ENCODE peak calls at places on chromosomes 4 and X, in four cellular contexts. Q is transverse colon, B is left ventricle myocardium inferior, Z is neural progenitor cell. E is an unnamed sample.

GRCh38 chrX:95539041-95539440 is 1145.6 kb upstream of the DIAPH2 start:
- DNase-seq in Q (no peak), B (no peak), Z (peak), E (no peak)

GRCh38 chr4:150217804-150218203 is 139.6 kb downstream of the DCLK2 start:
- DNase-seq in Q (no peak), B (no peak), Z (no peak), E (no peak)

GRCh38 chr4:48653217-48654014 is 126.7 kb downstream of the FRYL start:
- DNase-seq in Q (peak), B (peak), Z (peak), E (no peak)

GRCh38 chr4:13384055-13384454 is 100.1 kb downstream of the RAB28 start:
- DNase-seq in Q (no peak), B (no peak), Z (no peak), E (no peak)

GRCh38 chr4:159881158-159881557 is 778.3 kb downstream of the RAPGEF2 start:
- DNase-seq in Q (no peak), B (no peak), Z (no peak), E (no peak)

GRCh38 chr4:174749091-174749490 is 80.0 kb downstream of the GLRA3 start:
- DNase-seq in Q (no peak), B (no peak), Z (no peak), E (no peak)

GRCh38 chrX:10622197-10622596 is 1.8 kb upstream of the MID1 start:
- DNase-seq in Q (no peak), B (no peak), Z (no peak), E (no peak)

GRCh38 chr4:70958681-70959080 is 34.8 kb upstream of the DCK start:
- DNase-seq in Q (no peak), B (no peak), Z (no peak), E (no peak)

GRCh38 chrX:16573781-16574180 is 76.2 kb upstream of the S100G start:
- DNase-seq in Q (no peak), B (no peak), Z (no peak), E (no peak)

GRCh38 chrX:119226431-119226830 is 9.7 kb upstream of the PGRMC1 start:
- DNase-seq in Q (no peak), B (no peak), Z (no peak), E (no peak)

GRCh38 chr4:2135083-2135482 is 76.0 kb downstream of the NAT8L start:
- DNase-seq in Q (peak), B (no peak), Z (no peak), E (no peak)

GRCh38 chr4:34720563-34720962 is 1523.8 kb downstream of the ARAP2 start:
- DNase-seq in Q (no peak), B (no peak), Z (peak), E (no peak)

GRCh38 chr4:165364452-165365080 is 14.2 kb upstream of the CPE start:
- DNase-seq in Q (peak), B (no peak), Z (no peak), E (no peak)

GRCh38 chr4:64000241-64000640 is 409.0 kb downstream of the TECRL start:
- DNase-seq in Q (no peak), B (no peak), Z (no peak), E (no peak)

GRCh38 chr4:86549163-86549788 is 44.8 kb upstream of the PTPN13 start:
- DNase-seq in Q (no peak), B (no peak), Z (no peak), E (no peak)

GRCh38 chrX:3567681-3568080 is 145.8 kb downstream of the PRKX start:
- DNase-seq in Q (no peak), B (no peak), Z (no peak), E (no peak)

DNA sequence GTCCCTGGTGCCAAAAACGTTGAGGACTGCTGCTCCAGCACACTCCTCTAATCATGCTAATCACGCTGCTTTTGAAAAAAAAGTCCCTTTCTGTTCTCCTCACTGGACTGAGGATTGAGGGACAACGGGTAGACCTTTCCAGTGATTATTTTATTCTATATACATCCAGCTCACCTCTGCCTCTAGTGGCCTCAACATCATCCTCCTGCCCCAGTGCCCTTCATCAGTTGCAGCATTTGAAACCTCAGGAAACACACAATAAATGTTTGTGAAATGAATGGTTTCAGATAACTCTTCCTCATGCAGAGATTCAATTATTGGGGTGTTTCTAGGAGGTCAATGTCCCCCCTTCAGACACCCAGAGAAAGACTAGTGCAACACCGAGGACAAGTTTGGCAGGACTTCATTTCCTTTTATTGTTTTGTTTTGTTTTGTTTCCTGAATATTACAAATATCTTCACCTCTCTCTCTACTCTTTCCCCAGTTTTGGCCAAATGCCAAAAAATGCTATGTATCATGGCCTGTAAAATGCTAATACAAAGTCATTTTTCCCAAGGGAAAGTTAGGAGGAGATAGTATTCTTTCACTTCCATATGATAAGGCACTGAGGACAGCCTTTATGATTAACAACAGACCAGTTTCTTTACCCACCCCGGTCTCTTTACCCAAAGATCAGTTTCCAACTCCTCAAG is 460.1 kb upstream of the SLIT2 start:
- DNase-seq in Q (no peak), B (no peak), Z (no peak), E (no peak)
- TF ChIP-seq CTCF in Q (no peak), B (no peak), Z (no peak), E (no peak)

GRCh38 chr4:156158747-156159146 is 205.1 kb upstream of the CTSO start:
- DNase-seq in Q (no peak), B (no peak), Z (no peak), E (no peak)

GRCh38 chr4:156154978-156155377 is 201.3 kb upstream of the CTSO start:
- DNase-seq in Q (no peak), B (no peak), Z (no peak), E (no peak)
- TF ChIP-seq CTCF in Q (no peak), B (no peak), Z (no peak), E (no peak)

DNA sequence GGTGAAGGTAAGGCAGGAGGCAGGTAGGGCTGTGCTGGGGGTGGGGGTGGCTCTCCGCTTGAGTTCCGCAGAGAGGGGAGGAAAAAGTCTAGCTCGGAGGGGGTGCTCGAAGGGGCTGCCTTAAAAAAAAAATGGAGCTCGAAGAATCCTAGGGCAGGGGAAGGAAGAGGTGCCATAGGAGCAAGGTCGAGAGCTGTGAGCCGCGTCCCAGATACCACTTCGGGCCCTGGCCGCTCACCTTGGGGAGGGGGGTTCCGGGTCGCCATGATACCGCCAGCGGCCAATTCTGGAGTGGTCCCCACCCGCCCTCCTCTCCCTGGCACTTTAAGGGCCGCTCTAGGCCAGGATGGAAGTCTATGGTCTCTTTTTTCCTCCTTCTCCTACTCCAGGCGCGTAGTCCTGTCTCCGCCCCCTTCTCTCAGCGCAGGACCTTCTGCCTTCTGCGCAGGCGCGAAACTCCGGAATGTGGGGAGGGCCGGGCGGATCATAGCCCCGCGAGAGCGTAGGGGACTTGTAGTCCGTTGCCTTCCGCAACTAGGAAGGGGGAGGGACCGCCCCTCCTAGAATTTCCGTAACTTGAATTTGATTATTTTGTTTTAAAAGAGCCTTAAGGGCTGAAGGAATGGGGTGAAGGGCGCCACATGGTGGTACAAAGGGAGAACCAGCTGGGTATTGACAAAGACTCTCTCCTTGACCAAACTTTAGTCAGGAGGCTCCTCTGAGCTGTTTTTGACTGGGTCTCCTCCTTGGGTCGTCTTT is at the start of gene FUNDC1:
- DNase-seq in Q (peak), B (peak), Z (peak), E (peak)
- TF ChIP-seq CTCF in Q (no peak), B (peak), Z (peak), E (no peak)

GRCh38 chr4:56028165-56028564 is 79.4 kb downstream of the CEP135 start:
- DNase-seq in Q (no peak), B (no peak), Z (no peak), E (no peak)
- TF ChIP-seq CTCF in Q (no peak), B (no peak), Z (no peak), E (no peak)

DNA sequence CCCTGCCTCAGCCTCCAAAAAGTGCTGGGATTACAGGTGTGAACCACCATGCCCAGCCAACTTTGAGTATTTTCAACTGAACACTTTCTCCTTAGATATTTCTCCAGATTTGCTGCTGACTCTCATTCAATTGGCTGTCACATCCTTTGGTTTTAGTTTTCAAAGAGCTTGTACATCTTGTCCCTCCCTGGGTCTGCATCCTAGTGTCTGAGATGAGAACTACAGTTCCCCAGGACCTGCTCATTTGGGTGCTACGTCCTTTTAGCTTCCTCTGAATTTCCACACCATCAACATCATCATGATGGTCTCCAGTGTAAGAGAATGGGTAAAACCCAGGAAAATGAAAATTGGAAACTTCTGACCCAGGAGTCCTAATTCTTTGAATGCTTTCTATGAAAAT is 312.9 kb downstream of the NLGN4X start:
- DNase-seq in Q (no peak), B (no peak), Z (no peak), E (no peak)
- TF ChIP-seq CTCF in Q (no peak), B (no peak), Z (peak), E (no peak)

E was measured in omental fat pad.